ENCODE peak calls at places on chromosomes 4 and X, in nine cellular contexts. E is foreskin keratinocyte, P is psoas muscle, N is fibroblast of mammary gland, V is neural progenitor cell, A is AG09319, Y is AG10803, B is PC-3, H is coronary artery. G is an unnamed sample.

GRCh38 chr4:142909908-142910307 is 63.8 kb upstream of the INPP4B start:
- DNase-seq in B (no peak), Y (peak), V (no peak), A (no peak), N (no peak), P (no peak), E (no peak), H (no peak), G (no peak)

GRCh38 chr4:77777135-77777777 is 41.9 kb downstream of the CNOT6L start:
- DNase-seq in N (peak), E (peak), Y (peak), A (no peak), H (no peak), P (no peak), B (no peak), V (no peak), G (no peak)

GRCh38 chr4:84778041-84778440 is 188.4 kb downstream of the WDFY3 start:
- DNase-seq in Y (peak), N (peak), A (no peak), E (no peak), B (no peak), H (no peak), P (no peak), V (no peak), G (no peak)

GRCh38 chr4:107710493-107711459 is 9.3 kb downstream of the PAPSS1 start:
- DNase-seq in H (no peak), N (no peak), Y (no peak), E (no peak), V (no peak), P (no peak), A (no peak), B (peak), G (no peak)

GRCh38 chr4:100254237-100254636 is 64.0 kb upstream of the DDIT4L start:
- DNase-seq in P (no peak), H (no peak), E (no peak), A (no peak), V (no peak), N (no peak), B (no peak), Y (no peak), G (no peak)

GRCh38 chr4:34309356-34309900 is 1934.9 kb downstream of the ARAP2 start:
- DNase-seq in B (no peak), A (no peak), P (no peak), Y (no peak), V (no peak), E (no peak), H (no peak), N (peak), G (no peak)

GRCh38 chrX:40064055-40064597 is 33.6 kb downstream of the BCOR start:
- DNase-seq in P (no peak), Y (no peak), V (no peak), H (no peak), E (no peak), N (no peak), B (no peak), A (no peak), G (no peak)

GRCh38 chr4:95641571-95641970 is 92.8 kb upstream of the UNC5C start:
- DNase-seq in H (no peak), N (no peak), B (no peak), Y (no peak), V (no peak), P (no peak), E (no peak), A (no peak), G (no peak)

GRCh38 chr4:4321951-4322688 is 32.1 kb downstream of the ZBTB49 start:
- DNase-seq in E (no peak), H (no peak), V (no peak), N (no peak), Y (no peak), P (no peak), A (no peak), B (no peak), G (no peak)

GRCh38 chr4:43718369-43718768 is 730.2 kb downstream of the KCTD8 start:
- DNase-seq in N (no peak), B (peak), E (no peak), P (no peak), H (no peak), Y (no peak), V (no peak), A (no peak), G (no peak)

GRCh38 chrX:109660756-109661155 is 35.8 kb upstream of the KCNE5 start:
- DNase-seq in Y (no peak), N (no peak), P (no peak), B (no peak), E (no peak), H (no peak), V (no peak), A (no peak), G (no peak)

GRCh38 chr4:46123872-46124755 is at the start of gene GABRG1:
- DNase-seq in B (no peak), P (no peak), V (peak), H (no peak), Y (no peak), E (no peak), N (no peak), A (no peak), G (no peak)

GRCh38 chrX:88284844-88285243 is 462.2 kb upstream of the CPXCR1 start:
- DNase-seq in N (no peak), E (no peak), A (no peak), V (no peak), H (no peak), P (no peak), Y (no peak), B (peak), G (no peak)

GRCh38 chr4:38318737-38319455 is 345.1 kb upstream of the KLF3 start:
- DNase-seq in A (peak), H (peak), P (peak), B (peak), E (peak), N (peak), V (peak), Y (peak), G (peak)

GRCh38 chr4:53705151-53705764 is 114.0 kb upstream of the LNX1 start:
- DNase-seq in H (no peak), V (no peak), N (no peak), B (peak), P (no peak), A (no peak), E (no peak), Y (no peak), G (no peak)

GRCh38 chr4:6313216-6313615 is 43.6 kb downstream of the WFS1 start:
- DNase-seq in E (no peak), Y (no peak), P (no peak), H (no peak), A (no peak), B (peak), N (no peak), V (no peak), G (no peak)

GRCh38 chr4:105145059-105145912 is 1.4 kb upstream of the TET2 start:
- DNase-seq in A (no peak), P (no peak), N (peak), E (no peak), H (no peak), B (no peak), V (no peak), Y (no peak), G (peak)

GRCh38 chrX:10240918-10241317 is 84.1 kb downstream of the CLCN4 start:
- DNase-seq in H (no peak), P (no peak), E (peak), V (no peak), A (peak), N (peak), Y (peak), B (peak), G (no peak)

GRCh38 chr4:5894266-5894665 is 1.4 kb upstream of the CRMP1 start:
- DNase-seq in N (no peak), V (no peak), A (no peak), E (no peak), Y (no peak), H (no peak), B (no peak), P (no peak), G (no peak)

GRCh38 chr4:986949-987688 is at the start of gene IDUA:
- DNase-seq in B (peak), P (peak), V (peak), N (peak), E (peak), Y (peak), A (no peak), H (no peak), G (peak)

GRCh38 chr4:186832906-186833305 is 109.2 kb upstream of the FAT1 start:
- DNase-seq in A (no peak), P (no peak), N (no peak), H (no peak), B (no peak), V (no peak), E (peak), Y (no peak), G (no peak)

GRCh38 chr4:122914292-122914904 is 8.0 kb downstream of the NUDT6 start:
- DNase-seq in Y (no peak), E (no peak), N (peak), V (no peak), B (peak), H (no peak), P (no peak), A (no peak), G (peak)

GRCh38 chrX:22124098-22124497 is 92.0 kb downstream of the PHEX start:
- DNase-seq in H (no peak), P (no peak), B (peak), Y (no peak), A (no peak), E (peak), V (no peak), N (peak), G (no peak)

GRCh38 chrX:9370888-9371287 is 94.0 kb upstream of the TBL1X start:
- DNase-seq in A (no peak), P (no peak), V (no peak), B (no peak), H (no peak), Y (peak), E (no peak), N (peak), G (no peak)

GRCh38 chr4:147096667-147097604 is 151.3 kb upstream of the TTC29 start:
- DNase-seq in B (peak), A (no peak), N (peak), V (peak), H (no peak), P (no peak), E (no peak), Y (peak), G (peak)

GRCh38 chrX:103918584-103919335 is 43.7 kb upstream of the TMSB15B start:
- DNase-seq in A (no peak), H (peak), Y (peak), N (peak), P (peak), B (peak), V (peak), E (peak), G (peak)

GRCh38 chr4:113951263-113951662 is 28.2 kb downstream of the ARSJ start:
- DNase-seq in E (no peak), P (no peak), N (peak), H (no peak), B (no peak), Y (peak), A (no peak), V (no peak), G (no peak)

GRCh38 chrX:68685722-68686683 is 38.5 kb downstream of the STARD8 start:
- DNase-seq in Y (peak), P (peak), N (peak), V (peak), B (no peak), E (no peak), H (no peak), A (no peak), G (peak)

GRCh38 chr4:152161676-152162330 is 374.1 kb downstream of the FBXW7 start:
- DNase-seq in Y (peak), B (peak), E (no peak), V (no peak), P (no peak), N (no peak), A (no peak), H (no peak), G (no peak)

GRCh38 chrX:77431227-77431626 is 16.0 kb upstream of the FGF16 start:
- DNase-seq in V (no peak), P (no peak), E (no peak), Y (peak), N (peak), A (peak), H (no peak), B (no peak), G (no peak)

GRCh38 chrX:140918398-140919043 is 83.9 kb upstream of the SPANXB1 start:
- DNase-seq in P (no peak), B (peak), N (peak), V (peak), A (peak), E (peak), Y (peak), H (no peak), G (peak)

GRCh38 chr4:1578301-1578781 is 105.8 kb downstream of the FAM53A start:
- DNase-seq in Y (no peak), H (no peak), P (peak), B (no peak), E (no peak), N (no peak), V (peak), A (no peak), G (no peak)

GRCh38 chr4:26406346-26406975 is 83.8 kb downstream of the CCKAR start:
- DNase-seq in E (no peak), H (no peak), A (no peak), P (no peak), B (no peak), Y (peak), N (peak), V (peak), G (no peak)

GRCh38 chr4:164770051-164770724 is 16.3 kb downstream of the SMIM31 start:
- DNase-seq in A (no peak), H (no peak), V (no peak), E (no peak), P (no peak), B (no peak), Y (no peak), N (no peak), G (no peak)

GRCh38 chrX:109830704-109831206 is 97.7 kb upstream of the ACSL4 start:
- DNase-seq in A (peak), B (peak), P (no peak), Y (peak), E (no peak), N (peak), V (no peak), H (no peak), G (no peak)

GRCh38 chrX:152903589-152903988 is 5.7 kb downstream of the ZNF185 start:
- DNase-seq in V (no peak), B (no peak), Y (no peak), H (no peak), N (no peak), A (no peak), P (peak), E (no peak), G (no peak)
- TF ChIP-seq CTCF in V (no peak), B (no peak), Y (no peak), H (no peak), N (no peak), A (no peak), P (no peak), E (no peak), G (no peak)

GRCh38 chr4:146041139-146042004 is 102.7 kb upstream of the ZNF827 start:
- DNase-seq in H (no peak), E (no peak), A (no peak), V (no peak), B (no peak), N (no peak), P (no peak), Y (no peak), G (no peak)

GRCh38 chr4:146040623-146041022 is 102.0 kb upstream of the ZNF827 start:
- DNase-seq in A (no peak), B (peak), N (no peak), E (no peak), H (no peak), P (no peak), Y (no peak), V (no peak), G (no peak)
- TF ChIP-seq CTCF in A (no peak), B (peak), N (no peak), E (no peak), H (no peak), P (no peak), Y (no peak), V (no peak), G (no peak)

GRCh38 chr4:132564920-132565319 is 584.2 kb upstream of the PCDH10 start:
- DNase-seq in E (peak), V (no peak), N (no peak), P (no peak), A (no peak), H (no peak), B (peak), Y (no peak), G (no peak)
- TF ChIP-seq CTCF in E (peak), V (peak), N (no peak), P (no peak), A (no peak), H (no peak), B (peak), Y (no peak), G (no peak)

DNA sequence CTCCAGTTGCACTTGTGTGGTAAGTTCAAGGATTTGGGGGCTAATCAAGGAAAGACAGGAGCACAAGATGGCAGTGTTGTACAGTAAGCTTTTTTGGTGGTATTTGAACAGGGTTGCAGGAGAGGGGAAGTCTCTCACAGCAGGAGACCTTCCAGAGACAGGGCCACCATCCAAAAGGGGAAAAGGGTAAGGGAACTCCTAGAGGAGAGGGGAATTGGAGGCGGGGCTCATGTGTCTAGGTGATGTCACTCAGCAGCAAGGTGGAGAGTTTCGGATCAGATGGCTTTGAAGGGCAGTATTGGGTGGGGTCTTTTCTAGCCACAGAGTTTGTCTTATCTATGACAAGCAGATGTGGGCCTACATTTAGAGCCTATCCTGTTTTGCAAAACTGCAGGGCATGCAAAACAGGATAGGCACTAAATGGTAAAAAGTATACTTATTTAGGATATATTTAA is 13.4 kb upstream of the RNF175 start:
- DNase-seq in H (no peak), N (peak), E (no peak), A (no peak), Y (peak), B (peak), P (no peak), V (peak), G (no peak)
- TF ChIP-seq CTCF in H (no peak), N (peak), E (peak), A (peak), Y (peak), B (peak), P (no peak), V (peak), G (no peak)

GRCh38 chr4:108738307-108738706 is 24.5 kb downstream of the ETNPPL start:
- DNase-seq in N (peak), A (no peak), H (no peak), P (no peak), V (no peak), E (peak), Y (no peak), B (peak), G (no peak)

GRCh38 chr4:108742451-108742850 is 20.4 kb downstream of the ETNPPL start:
- DNase-seq in Y (no peak), H (no peak), E (no peak), P (no peak), V (peak), N (no peak), A (no peak), B (no peak), G (no peak)

GRCh38 chr4:108744307-108744706 is 18.5 kb downstream of the ETNPPL start:
- DNase-seq in A (peak), E (no peak), P (no peak), Y (peak), H (no peak), B (no peak), N (peak), V (no peak), G (no peak)

GRCh38 chr4:108743021-108743420 is 19.8 kb downstream of the ETNPPL start:
- DNase-seq in V (peak), B (no peak), N (no peak), E (no peak), Y (no peak), P (no peak), H (no peak), A (no peak), G (no peak)
- TF ChIP-seq CTCF in V (peak), B (no peak), N (no peak), E (no peak), Y (peak), P (no peak), H (no peak), A (no peak), G (no peak)

DNA sequence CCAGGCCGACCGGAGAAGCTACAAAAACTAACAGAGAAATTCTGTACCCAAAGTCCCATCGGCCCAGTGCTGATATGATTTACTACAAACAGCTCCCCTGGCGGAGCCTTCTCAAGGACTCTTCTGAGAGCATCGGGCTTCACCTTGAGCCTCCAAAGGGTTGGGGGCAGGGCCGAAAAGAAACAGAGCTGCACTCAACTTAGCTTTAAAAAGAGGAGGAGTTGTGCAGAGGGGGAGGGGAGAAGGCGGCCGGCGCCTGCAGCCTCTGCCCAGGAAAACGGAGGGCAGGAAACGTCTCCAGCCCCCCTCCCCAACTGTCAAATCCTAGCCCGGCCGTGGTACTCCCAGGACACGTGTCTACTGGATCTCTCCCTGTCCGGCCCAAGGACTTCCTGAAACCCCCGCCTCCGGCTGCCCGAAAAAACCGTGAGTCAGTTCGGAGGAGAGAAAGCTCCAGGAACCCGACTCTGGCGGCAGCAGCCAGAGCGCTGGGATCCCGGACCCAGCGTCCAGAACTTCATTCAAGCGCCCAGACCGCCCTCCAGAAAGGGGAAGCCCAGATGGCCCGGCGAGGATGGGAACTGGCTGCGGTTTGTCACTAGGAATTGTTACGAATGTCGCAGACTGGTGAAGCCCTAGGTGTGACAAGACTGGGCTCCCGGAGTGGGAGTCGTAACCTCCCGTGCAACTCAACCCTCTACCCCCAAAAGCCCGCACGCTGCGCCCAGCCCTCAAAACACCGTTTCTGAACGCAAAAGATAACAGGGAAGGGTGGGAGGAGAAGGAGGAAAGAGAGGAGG is 1.0 kb downstream of the ADAMTS3 start:
- DNase-seq in H (peak), A (peak), B (peak), N (peak), Y (peak), E (peak), P (peak), V (peak), G (no peak)
- TF ChIP-seq CTCF in H (no peak), A (peak), B (peak), N (peak), Y (peak), E (peak), P (peak), V (peak), G (no peak)

GRCh38 chr4:157509286-157509685 is 288.8 kb downstream of the GRIA2 start:
- DNase-seq in V (no peak), Y (no peak), P (no peak), N (no peak), E (no peak), A (no peak), B (no peak), H (no peak), G (no peak)

GRCh38 chr4:157514711-157515110 is 294.2 kb downstream of the GRIA2 start:
- DNase-seq in Y (no peak), A (no peak), N (no peak), H (no peak), P (no peak), B (peak), E (no peak), V (peak), G (no peak)
- TF ChIP-seq CTCF in Y (no peak), A (no peak), N (peak), H (no peak), P (no peak), B (no peak), E (peak), V (peak), G (no peak)

GRCh38 chr4:172232966-172233365 is 419.8 kb downstream of the GALNTL6 start:
- DNase-seq in N (no peak), V (peak), Y (no peak), E (no peak), A (no peak), P (no peak), H (no peak), B (no peak), G (no peak)
- TF ChIP-seq CTCF in N (no peak), V (peak), Y (no peak), E (no peak), A (no peak), P (no peak), H (no peak), B (no peak), G (no peak)

DNA sequence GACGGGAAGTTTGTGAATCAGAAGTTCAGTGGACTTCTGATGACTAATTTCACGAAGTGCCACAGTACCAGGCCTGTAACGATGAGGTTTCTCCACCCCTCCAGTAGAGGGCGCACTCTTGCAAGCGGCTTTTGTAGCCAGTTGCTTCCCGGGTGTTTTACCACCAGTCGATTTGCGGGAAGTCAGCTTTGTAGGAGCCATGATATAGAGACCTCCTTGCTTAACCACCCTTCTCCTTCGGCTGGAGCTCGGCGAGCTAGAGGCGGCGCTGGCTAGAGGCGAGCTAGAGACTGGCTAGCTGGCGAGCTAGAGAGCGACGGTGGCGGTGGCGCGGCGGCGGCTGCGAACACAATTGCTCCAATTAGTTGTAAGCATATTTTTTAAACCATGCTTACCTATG is 72.0 kb downstream of the IL1RAPL1 start:
- DNase-seq in V (no peak), A (no peak), N (no peak), B (no peak), P (no peak), Y (no peak), H (no peak), E (no peak), G (no peak)
- TF ChIP-seq CTCF in V (peak), A (peak), N (peak), B (peak), P (peak), Y (no peak), H (no peak), E (peak), G (no peak)

G was measured in GM13976.